ENCODE peak calls at places on chromosome 15, in seven cellular contexts. U is Kasumi-1; O is KG1; N is GM20000; I is PC-9; T is NCI-H1105 treated with DMSO at 0.1 percent for 48 hours; K is activated naive CD4-positive, alpha-beta T cell. G is an unnamed sample.

GRCh38 chr15:40807028-40807887 is at the start of the genes DNAJC17 and ZFYVE19:
- DNase-seq in U (peak; percentile 89), O (peak; percentile 93), N (peak; percentile 89), I (peak; percentile 91), T (peak; percentile 91), K (peak; percentile 85), G (peak; percentile 99)

GRCh38 chr15:74350295-74351275 is 16.9 kb downstream of the CYP11A1 start:
- DNase-seq in U (no peak), O (no peak), N (no peak), I (no peak), T (no peak), K (no peak), G (no peak)

GRCh38 chr15:63553388-63553791 is 43.8 kb upstream of the FBXL22 start:
- DNase-seq in U (peak; percentile 42), O (no peak), N (no peak), I (no peak), T (no peak), K (no peak), G (peak; percentile 73)

GRCh38 chr15:90037961-90038633 is 37.0 kb downstream of the ZNF710 start:
- DNase-seq in U (no peak), O (no peak), N (peak; percentile 78), I (no peak), T (no peak), K (no peak), G (no peak)

GRCh38 chr15:39720721-39721611 is 61.7 kb downstream of the FSIP1 start:
- DNase-seq in U (no peak), O (peak; percentile 6), N (no peak), I (peak; percentile 84), T (no peak), K (no peak), G (no peak)

GRCh38 chr15:68794307-68794706 is 26.4 kb downstream of the ANP32A start:
- DNase-seq in U (no peak), O (no peak), N (no peak), I (no peak), T (no peak), K (no peak), G (no peak)

GRCh38 chr15:77905301-77905920 is 172.1 kb downstream of the TBC1D2B start:
- DNase-seq in U (no peak), O (no peak), N (no peak), I (no peak), T (no peak), K (no peak), G (no peak)

GRCh38 chr15:85865070-85865684 is 70.5 kb upstream of the KLHL25 start:
- DNase-seq in U (peak; percentile 33), O (no peak), N (peak; percentile 19), I (no peak), T (peak; percentile 43), K (no peak), G (no peak)

GRCh38 chr15:75647370-75648155 is at the start of gene SNX33:
- DNase-seq in U (peak; percentile 65), O (no peak), N (peak; percentile 84), I (peak; percentile 58), T (peak; percentile 3), K (peak; percentile 17), G (peak; percentile 85)

GRCh38 chr15:98428253-98428989 is 219.9 kb upstream of the IGF1R start:
- DNase-seq in U (peak; percentile 51), O (peak; percentile 9), N (peak; percentile 82), I (no peak), T (peak; percentile 4), K (peak; percentile 40), G (peak; percentile 61)

GRCh38 chr15:70741677-70742293 is 21.6 kb downstream of the UACA start:
- DNase-seq in U (no peak), O (no peak), N (no peak), I (peak; percentile 80), T (no peak), K (no peak), G (peak; percentile 86)